ENCODE peak calls at places on chromosomes 7 and 10, in four cellular contexts. Y is K562, E is HL-60, J is GM12878. D is an unnamed sample.

GRCh38 chr7:65371468-65371867 is 2.2 kb upstream of the ZNF92 start:
- DNase-seq in Y (no peak), E (no peak), J (no peak), D (no peak)

GRCh38 chr7:40887099-40887498 is 752.3 kb downstream of the SUGCT start:
- DNase-seq in Y (no peak), E (no peak), J (no peak), D (no peak)

GRCh38 chr7:100627238-100627549 is 14.2 kb downstream of the TFR2 start:
- DNase-seq in Y (no peak), E (no peak), J (no peak), D (no peak)

GRCh38 chr10:132690821-132691610 is 94.9 kb downstream of the NKX6-2 start:
- DNase-seq in Y (no peak), E (no peak), J (no peak), D (no peak)

GRCh38 chr7:157529768-157530560 is 193.2 kb downstream of the DNAJB6 start:
- DNase-seq in Y (no peak), E (no peak), J (no peak), D (no peak)

GRCh38 chr7:108030536-108030935 is 27.6 kb upstream of the LAMB1 start:
- DNase-seq in Y (no peak), E (no peak), J (no peak), D (no peak)

GRCh38 chr10:100969175-100970075 is at the start of gene SEMA4G:
- DNase-seq in Y (peak), E (peak), J (no peak), D (peak)

GRCh38 chr10:96509017-96509641 is 4.6 kb downstream of the TLL2 start:
- DNase-seq in Y (no peak), E (no peak), J (no peak), D (no peak)

GRCh38 chr10:18527692-18528091 is 123.7 kb downstream of the NSUN6 start:
- DNase-seq in Y (no peak), E (no peak), J (no peak), D (no peak)

GRCh38 chr10:122362621-122363020 is 11.9 kb upstream of the PLEKHA1 start:
- DNase-seq in Y (no peak), E (no peak), J (no peak), D (no peak)

GRCh38 chr7:75950111-75950681 is 35.2 kb downstream of the POR start:
- DNase-seq in Y (no peak), E (no peak), J (no peak), D (no peak)

DNA sequence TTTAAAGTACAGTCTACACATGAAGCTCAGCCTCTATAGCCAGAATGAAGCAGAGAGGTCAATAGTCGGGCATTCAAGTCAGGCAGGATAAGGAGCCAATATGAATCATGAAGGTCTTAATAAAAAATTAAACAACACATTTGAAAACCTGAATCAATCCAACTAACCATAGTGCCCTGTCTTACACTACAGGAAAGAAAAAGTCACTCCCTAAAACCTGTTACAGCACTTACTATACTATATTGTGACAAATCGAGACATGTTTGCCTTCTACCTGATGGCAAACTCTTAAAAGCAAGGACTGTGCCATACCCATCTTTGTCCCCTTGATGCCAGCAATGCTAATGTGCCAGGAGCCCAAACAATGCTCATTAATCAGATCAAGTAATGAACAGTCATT is 117.6 kb downstream of the HTR7 start:
- DNase-seq in Y (no peak), E (no peak), J (no peak), D (no peak)
- TF ChIP-seq SPI1 in Y (no peak), E (no peak), J (no peak), D (no peak)

DNA sequence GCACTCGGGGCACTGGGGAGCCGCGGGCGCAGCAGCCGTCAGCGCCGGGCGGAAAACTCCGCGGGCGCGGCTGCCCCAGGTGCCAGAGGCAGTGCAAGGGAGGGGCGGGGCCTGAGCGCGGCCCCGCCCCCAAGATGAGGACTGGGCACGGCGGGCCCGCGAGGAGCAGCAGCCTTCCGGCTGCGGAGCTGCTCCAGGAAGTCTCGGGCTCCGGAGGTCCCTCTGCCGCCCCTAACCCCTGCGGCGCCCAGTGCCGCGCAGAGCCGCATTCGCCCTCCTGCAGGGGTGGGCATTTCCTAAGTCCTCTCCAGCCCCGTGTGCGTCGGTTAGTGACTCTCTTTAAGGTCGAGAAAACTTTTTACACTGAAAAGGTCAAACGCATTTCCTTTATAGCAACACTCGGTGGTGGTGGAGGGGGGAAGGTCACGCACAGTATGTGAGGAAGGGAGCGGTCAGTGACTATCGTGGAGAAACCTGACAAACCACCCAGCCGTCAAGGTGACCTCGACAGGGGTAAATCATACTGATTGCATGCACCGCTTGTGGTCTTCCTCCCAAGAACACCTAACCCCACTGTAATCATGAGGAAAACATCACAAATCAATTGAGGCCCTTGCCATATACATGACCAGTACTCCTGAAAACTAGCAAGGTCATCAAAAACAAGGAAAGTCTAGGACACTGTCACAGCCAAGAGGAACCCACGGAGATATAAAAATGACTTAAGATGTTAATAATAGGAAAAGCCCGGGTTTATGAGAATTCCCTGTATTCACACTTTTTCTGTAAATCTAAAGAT is at the start of gene ANXA11:
- DNase-seq in Y (peak), E (peak), J (peak), D (peak)
- TF ChIP-seq SPI1 in Y (no peak), E (no peak), J (no peak), D (no peak)

GRCh38 chr7:112501958-112502503 is 21.2 kb downstream of the LSMEM1 start:
- DNase-seq in Y (no peak), E (no peak), J (no peak), D (no peak)
- TF ChIP-seq SPI1 in Y (no peak), E (no peak), J (no peak), D (no peak)

GRCh38 chr10:13703997-13704536 is 117.3 kb downstream of the PRPF18 start:
- DNase-seq in Y (no peak), E (no peak), J (no peak), D (no peak)
- TF ChIP-seq SPI1 in Y (no peak), E (no peak), J (peak), D (peak)

GRCh38 chr7:130960208-130960988 is 226.4 kb upstream of the KLF14 start:
- DNase-seq in Y (peak), E (peak), J (peak), D (no peak)
- TF ChIP-seq SPI1 in Y (no peak), E (peak), J (peak), D (peak)

GRCh38 chr7:137606061-137606674 is 240.6 kb downstream of the DGKI start:
- DNase-seq in Y (peak), E (no peak), J (no peak), D (no peak)
- TF ChIP-seq SPI1 in Y (no peak), E (no peak), J (no peak), D (no peak)

GRCh38 chr10:58336242-58336641 is 1.4 kb downstream of the UBE2D1 start:
- DNase-seq in Y (no peak), E (no peak), J (no peak), D (no peak)

GRCh38 chr10:58341422-58341821 is 6.6 kb downstream of the UBE2D1 start:
- DNase-seq in Y (no peak), E (no peak), J (no peak), D (no peak)

GRCh38 chr10:58334817-58335305 is at the start of gene UBE2D1:
- DNase-seq in Y (peak), E (peak), J (peak), D (peak)

GRCh38 chr10:58330397-58330796 is 4.4 kb upstream of the UBE2D1 start:
- DNase-seq in Y (no peak), E (no peak), J (no peak), D (no peak)

DNA sequence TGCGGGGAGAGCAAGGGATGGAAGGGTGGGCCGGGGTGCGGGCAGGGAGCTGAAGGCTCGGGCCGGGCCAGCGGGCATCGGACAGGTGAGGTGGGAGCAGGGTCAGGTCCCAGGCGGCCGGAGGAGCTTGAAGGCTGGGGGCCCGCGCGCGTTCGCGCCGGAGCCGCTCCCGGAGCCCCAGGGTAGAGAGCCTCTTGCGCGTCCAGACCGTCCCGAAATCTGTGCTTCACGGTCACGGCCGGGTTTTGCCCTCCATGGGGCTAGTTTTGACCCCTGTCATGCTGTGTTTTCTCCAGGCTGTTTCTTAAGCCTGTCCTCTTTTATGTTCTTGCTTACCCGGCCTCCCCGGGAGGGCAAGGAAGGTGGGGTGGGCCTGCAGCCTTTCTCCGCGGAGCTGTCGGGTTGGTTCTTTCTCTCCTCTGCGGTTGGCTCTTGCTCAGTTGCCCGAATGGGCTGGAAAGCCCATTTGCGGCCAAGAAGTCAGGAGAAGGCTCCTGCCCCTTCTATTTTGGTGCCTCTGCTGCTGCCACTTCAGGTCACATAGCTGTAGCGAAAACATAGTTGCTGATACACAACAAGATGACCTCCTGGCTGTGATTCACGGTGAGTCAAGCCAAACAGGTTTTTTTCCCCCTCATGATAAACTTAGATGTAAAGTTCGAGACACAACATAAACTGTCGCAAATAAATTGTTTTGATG is 650 bp downstream of the UBE2D1 start:
- DNase-seq in Y (peak), E (no peak), J (no peak), D (no peak)
- TF ChIP-seq SPI1 in Y (no peak), E (no peak), J (no peak), D (no peak)

D was measured in GM12891.